ENCODE peak calls at places on chromosomes 2 and 18, in five cellular contexts. J, Y, X, L and E are unnamed samples.

GRCh38 chr2:33510589-33510968 is 34.1 kb downstream of the RASGRP3 start:
- DNase-seq in J (peak; percentile 38), L (no peak), Y (no peak), X (no peak), E (no peak)

GRCh38 chr18:6221602-6222014 is 193.1 kb downstream of the L3MBTL4 start:
- DNase-seq in Y (no peak), L (no peak), X (no peak), J (no peak), E (no peak)

GRCh38 chr18:56563568-56563967 is 74.8 kb downstream of the TXNL1 start:
- DNase-seq in X (no peak), J (no peak), L (no peak), Y (no peak), E (no peak)

GRCh38 chr2:148507970-148508369 is 136.6 kb upstream of the EPC2 start:
- DNase-seq in J (no peak), Y (no peak), L (no peak), X (no peak), E (no peak)

GRCh38 chr2:119429225-119430000 is 2.2 kb upstream of the TMEM37 start:
- DNase-seq in X (no peak), J (peak; percentile 30), Y (peak; percentile 60), L (no peak), E (peak; percentile 12)

GRCh38 chr2:220043993-220044335 is 416.5 kb downstream of the SLC4A3 start:
- DNase-seq in Y (no peak), L (no peak), J (peak; percentile 46), X (no peak), E (no peak)

GRCh38 chr2:241894681-241895426 is 25.3 kb downstream of the RTP5 start:
- DNase-seq in X (no peak), Y (no peak), L (no peak), J (no peak), E (no peak)

GRCh38 chr2:96136123-96136720 is 2.1 kb downstream of the ASTL start:
- DNase-seq in X (no peak), L (no peak), Y (no peak), J (no peak), E (no peak)

GRCh38 chr2:135299656-135300244 is 231.3 kb downstream of the ZRANB3 start:
- DNase-seq in Y (peak; percentile 42), L (no peak), J (peak; percentile 26), X (no peak), E (no peak)

GRCh38 chr2:231342111-231342711 is 53.3 kb upstream of the B3GNT7 start:
- DNase-seq in J (no peak), X (no peak), Y (no peak), L (no peak), E (no peak)

GRCh38 chr18:69774831-69775230 is 172.8 kb downstream of the CD226 start:
- DNase-seq in Y (peak; percentile 20), X (peak; percentile 53), J (peak; percentile 30), L (no peak), E (no peak)

GRCh38 chr2:30110773-30111172 is 36.0 kb upstream of the YPEL5 start:
- DNase-seq in Y (peak; percentile 49), X (no peak), L (no peak), J (peak; percentile 34), E (no peak)

GRCh38 chr18:61926532-61926931 is 33.7 kb upstream of the RNF152 start:
- DNase-seq in L (no peak), Y (no peak), J (no peak), X (no peak), E (no peak)

GRCh38 chr2:148963461-148963860 is 75.0 kb upstream of the LYPD6B start:
- DNase-seq in Y (no peak), J (no peak), L (no peak), X (no peak), E (no peak)

GRCh38 chr2:69572640-69573039 is 70.9 kb downstream of the AAK1 start:
- DNase-seq in L (no peak), J (peak; percentile 82), Y (peak; percentile 50), X (no peak), E (no peak)

GRCh38 chr18:24234330-24234729 is 95.5 kb downstream of the CABYR start:
- DNase-seq in Y (peak; percentile 54), J (peak; percentile 15), L (no peak), X (no peak), E (no peak)

GRCh38 chr2:47946593-47946992 is 40.3 kb upstream of the FBXO11 start:
- DNase-seq in J (no peak), X (no peak), L (no peak), Y (no peak), E (no peak)

GRCh38 chr2:160087854-160088745 is 25.7 kb upstream of the PLA2R1 start:
- DNase-seq in Y (peak; percentile 68), L (no peak), J (peak; percentile 42), X (no peak), E (no peak)

GRCh38 chr2:33597026-33597425 is 2.1 kb downstream of the FAM98A start:
- DNase-seq in J (no peak), L (no peak), Y (no peak), X (no peak), E (no peak)

GRCh38 chr18:21117385-21118135 is 5.9 kb upstream of the ROCK1 start:
- DNase-seq in Y (peak; percentile 83), J (peak; percentile 95), L (no peak), X (peak; percentile 78), E (peak; percentile 46)

GRCh38 chr18:2906522-2907458 is 60.0 kb downstream of the EMILIN2 start:
- DNase-seq in X (no peak), L (peak; percentile 68), J (no peak), Y (no peak), E (no peak)

GRCh38 chr2:148020036-148020357 is 540 bp downstream of the ORC4 start:
- DNase-seq in Y (peak; percentile 52), J (peak; percentile 36), X (no peak), L (no peak), E (no peak)

GRCh38 chr2:20438334-20439192 is 8.3 kb upstream of the RHOB start:
- DNase-seq in L (no peak), X (no peak), J (peak; percentile 98), Y (peak; percentile 98), E (peak; percentile 53)

GRCh38 chr2:61758991-61759390 is 94.9 kb downstream of the FAM161A start:
- DNase-seq in J (peak; percentile 97), L (no peak), Y (peak; percentile 92), X (peak; percentile 87), E (peak; percentile 15)

GRCh38 chr18:39238951-39239350 is 1673.4 kb upstream of the CELF4 start:
- DNase-seq in L (no peak), Y (no peak), X (no peak), J (no peak), E (no peak)

GRCh38 chr2:36547906-36548305 is 50.1 kb downstream of the FEZ2 start:
- DNase-seq in Y (no peak), J (no peak), X (no peak), L (no peak), E (no peak)

GRCh38 chr2:36540986-36541750 is 56.8 kb downstream of the FEZ2 start:
- DNase-seq in Y (no peak), J (no peak), X (no peak), L (no peak), E (no peak)

GRCh38 chr2:36541891-36542595 is 55.9 kb downstream of the FEZ2 start:
- DNase-seq in L (no peak), X (no peak), Y (no peak), J (no peak), E (no peak)

GRCh38 chr2:36545871-36546416 is 52.0 kb downstream of the FEZ2 start:
- DNase-seq in J (no peak), X (no peak), Y (no peak), L (no peak), E (no peak)

DNA sequence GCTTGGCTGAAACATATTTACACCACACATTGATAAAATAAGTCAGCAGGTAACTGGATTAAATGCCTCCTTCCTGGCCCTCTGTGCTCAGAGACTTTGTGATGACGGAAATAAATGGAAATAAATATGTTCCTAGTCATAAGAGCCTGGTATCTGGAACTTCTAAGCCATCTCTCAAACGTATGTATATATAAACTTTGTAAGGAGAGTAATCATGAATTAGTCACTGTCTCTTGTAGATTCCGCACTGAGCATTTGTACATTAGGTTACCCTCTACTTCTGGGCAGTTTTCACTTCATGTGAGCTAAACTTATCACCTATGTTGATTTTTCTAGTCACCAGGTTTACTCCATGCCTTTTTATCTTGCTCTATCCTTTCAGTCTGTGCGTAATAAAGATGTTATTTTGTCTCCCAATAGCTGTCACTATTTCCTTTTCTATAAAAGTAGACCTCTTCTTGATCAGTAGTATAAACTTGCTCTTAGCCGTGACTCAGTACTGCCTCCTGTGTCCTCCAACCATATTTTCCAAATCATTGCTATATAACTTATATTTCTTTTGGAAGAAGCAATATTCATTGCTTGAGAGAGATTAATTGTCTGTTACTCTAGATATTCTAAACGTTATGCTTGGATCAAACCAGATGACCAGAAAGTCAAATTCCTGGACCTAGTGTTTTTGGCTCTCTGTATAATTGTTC is 53.2 kb downstream of the FEZ2 start:
- DNase-seq in Y (peak; percentile 54), L (no peak), X (no peak), J (no peak), E (no peak)
- TF ChIP-seq CTCF in Y (peak; percentile 49), L (no peak), X (peak; percentile 37), J (peak; percentile 45), E (peak; percentile 36)

DNA sequence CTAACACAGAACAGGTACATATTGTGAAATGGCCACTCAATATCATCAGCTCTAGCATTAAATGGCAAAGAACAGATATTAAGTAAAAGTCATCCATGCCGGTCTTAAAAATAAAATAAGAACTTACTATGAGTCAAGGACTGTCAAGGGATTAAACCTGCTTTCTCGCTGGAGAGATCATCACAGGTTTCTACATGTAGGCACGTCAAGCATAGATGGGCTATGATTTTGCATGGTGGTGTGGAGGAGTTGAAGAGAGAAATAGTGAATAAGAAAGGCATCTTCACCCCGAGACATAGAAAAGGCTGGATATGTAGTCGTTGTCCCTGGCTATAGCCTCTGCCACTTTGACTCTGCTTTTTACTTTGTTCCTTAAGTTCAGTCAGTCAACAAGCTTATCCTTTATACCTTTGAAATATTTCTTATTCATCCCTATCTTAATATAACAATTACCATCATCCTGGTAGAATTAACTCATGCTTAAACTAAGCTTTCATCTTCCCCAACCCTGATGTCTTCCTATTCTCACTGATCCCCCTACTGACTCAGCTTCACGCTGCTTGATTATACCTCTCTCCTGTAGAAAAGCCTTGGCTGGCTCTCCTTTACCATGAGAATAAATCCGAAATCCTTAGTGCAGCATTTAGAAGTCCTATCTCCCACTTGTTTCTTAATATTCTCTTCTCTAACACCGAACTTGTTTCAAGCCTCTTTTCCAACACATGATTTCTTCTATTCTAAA is 42.5 kb downstream of the DSC3 start:
- DNase-seq in L (no peak), J (no peak), Y (no peak), X (no peak), E (no peak)
- H3K4me3 ChIP-seq in L (no peak overlapping the region), J (no peak overlapping the region), Y (no peak overlapping the region), X (no peak overlapping the region), E (no peak overlapping the region)

GRCh38 chr2:235669983-235670962 is 176.4 kb downstream of the AGAP1 start:
- DNase-seq in L (peak; percentile 59), X (peak; percentile 39), Y (peak; percentile 79), J (peak; percentile 79), E (peak; percentile 42)
- TF ChIP-seq CTCF in L (peak; percentile 31), X (peak; percentile 51), Y (peak; percentile 35), J (peak; percentile 33), E (peak; percentile 55)

GRCh38 chr2:233470839-233471238 is 95.7 kb downstream of the USP40 start:
- DNase-seq in X (no peak), Y (no peak), L (no peak), J (no peak), E (no peak)

GRCh38 chr2:233469261-233470006 is 97.1 kb downstream of the USP40 start:
- DNase-seq in J (no peak), X (no peak), L (no peak), Y (no peak), E (no peak)

GRCh38 chr2:233471291-233472035 is 95.1 kb downstream of the USP40 start:
- DNase-seq in J (no peak), Y (no peak), X (no peak), L (peak; percentile 10), E (no peak)

GRCh38 chr2:233468746-233469110 is 97.9 kb downstream of the USP40 start:
- DNase-seq in X (no peak), Y (no peak), J (no peak), L (no peak), E (no peak)

GRCh38 chr2:233470007-233470687 is 96.4 kb downstream of the USP40 start:
- DNase-seq in Y (peak; percentile 13), J (no peak), X (no peak), L (peak; percentile 42), E (no peak)
- H3K4me3 ChIP-seq in Y (no peak overlapping the region), J (no peak overlapping the region), X (no peak overlapping the region), L (no peak overlapping the region), E (no peak overlapping the region)